ENCODE peak calls at places on chromosomes 7 and 10, in six cellular contexts. One of them, this sample, is unnamed.

GRCh38 chr7:44060091-44060947 is 5.0 kb downstream of the PGAM2 start:
- DNase-seq in AG09309: no peak
- DNase-seq in epithelial cell of esophagus: no peak
- DNase-seq in tibial artery: no peak
- DNase-seq in HL-60: no peak
- DNase-seq in fibroblast of mammary gland: no peak
- DNase-seq in this sample: no peak

GRCh38 chr7:154429666-154430404 is 377.6 kb downstream of the DPP6 start:
- DNase-seq in AG09309: no peak
- DNase-seq in epithelial cell of esophagus: no peak
- DNase-seq in tibial artery: no peak
- DNase-seq in HL-60: no peak
- DNase-seq in fibroblast of mammary gland: no peak
- DNase-seq in this sample: no peak

GRCh38 chr7:107993879-107994278 is 9.1 kb downstream of the LAMB1 start:
- DNase-seq in AG09309: no peak
- DNase-seq in epithelial cell of esophagus: no peak
- DNase-seq in tibial artery: no peak
- DNase-seq in HL-60: no peak
- DNase-seq in fibroblast of mammary gland: no peak
- DNase-seq in this sample: peak; percentile 32

GRCh38 chr7:69114374-69114773 is 483.9 kb upstream of the AUTS2 start:
- DNase-seq in AG09309: no peak
- DNase-seq in epithelial cell of esophagus: peak; percentile 7
- DNase-seq in tibial artery: no peak
- DNase-seq in HL-60: no peak
- DNase-seq in fibroblast of mammary gland: peak; percentile 10
- DNase-seq in this sample: no peak

GRCh38 chr10:49750546-49750945 is 11.6 kb downstream of the OGDHL start:
- DNase-seq in AG09309: no peak
- DNase-seq in epithelial cell of esophagus: no peak
- DNase-seq in tibial artery: no peak
- DNase-seq in HL-60: no peak
- DNase-seq in fibroblast of mammary gland: no peak
- DNase-seq in this sample: no peak

GRCh38 chr10:64115471-64115870 is 594.3 kb downstream of the REEP3 start:
- DNase-seq in AG09309: no peak
- DNase-seq in epithelial cell of esophagus: peak; percentile 11
- DNase-seq in tibial artery: no peak
- DNase-seq in HL-60: no peak
- DNase-seq in fibroblast of mammary gland: no peak
- DNase-seq in this sample: no peak

GRCh38 chr7:55018361-55019328 is at the start of gene EGFR:
- DNase-seq in AG09309: no peak
- DNase-seq in epithelial cell of esophagus: peak; percentile 84
- DNase-seq in tibial artery: peak; percentile 80
- DNase-seq in HL-60: no peak
- DNase-seq in fibroblast of mammary gland: peak; percentile 75
- DNase-seq in this sample: peak; percentile 83

GRCh38 chr7:16951483-16952080 is 69.8 kb upstream of the AGR3 start:
- DNase-seq in AG09309: no peak
- DNase-seq in epithelial cell of esophagus: peak; percentile 34
- DNase-seq in tibial artery: no peak
- DNase-seq in HL-60: no peak
- DNase-seq in fibroblast of mammary gland: peak; percentile 25
- DNase-seq in this sample: peak; percentile 9

GRCh38 chr10:128018236-128018635 is 108.0 kb downstream of the MKI67 start:
- DNase-seq in AG09309: no peak
- DNase-seq in epithelial cell of esophagus: no peak
- DNase-seq in tibial artery: no peak
- DNase-seq in HL-60: no peak
- DNase-seq in fibroblast of mammary gland: peak; percentile 59
- DNase-seq in this sample: no peak

GRCh38 chr7:738723-739454 is 11.8 kb upstream of the PRKAR1B start:
- DNase-seq in AG09309: no peak
- DNase-seq in epithelial cell of esophagus: no peak
- DNase-seq in tibial artery: no peak
- DNase-seq in HL-60: no peak
- DNase-seq in fibroblast of mammary gland: no peak
- DNase-seq in this sample: no peak

GRCh38 chr7:101725911-101726310 is 91.5 kb upstream of the CUX1 start:
- DNase-seq in AG09309: no peak
- DNase-seq in epithelial cell of esophagus: no peak
- DNase-seq in tibial artery: no peak
- DNase-seq in HL-60: no peak
- DNase-seq in fibroblast of mammary gland: no peak
- DNase-seq in this sample: no peak

GRCh38 chr7:66296001-66296521 is 90.9 kb downstream of the TPST1 start:
- DNase-seq in AG09309: peak; percentile 52
- DNase-seq in epithelial cell of esophagus: no peak
- DNase-seq in tibial artery: no peak
- DNase-seq in HL-60: peak; percentile 36
- DNase-seq in fibroblast of mammary gland: peak; percentile 65
- DNase-seq in this sample: peak; percentile 48

GRCh38 chr10:110845756-110846620 is 25.7 kb upstream of the PDCD4 start:
- DNase-seq in AG09309: no peak
- DNase-seq in epithelial cell of esophagus: peak; percentile 30
- DNase-seq in tibial artery: no peak
- DNase-seq in HL-60: no peak
- DNase-seq in fibroblast of mammary gland: no peak
- DNase-seq in this sample: no peak

DNA sequence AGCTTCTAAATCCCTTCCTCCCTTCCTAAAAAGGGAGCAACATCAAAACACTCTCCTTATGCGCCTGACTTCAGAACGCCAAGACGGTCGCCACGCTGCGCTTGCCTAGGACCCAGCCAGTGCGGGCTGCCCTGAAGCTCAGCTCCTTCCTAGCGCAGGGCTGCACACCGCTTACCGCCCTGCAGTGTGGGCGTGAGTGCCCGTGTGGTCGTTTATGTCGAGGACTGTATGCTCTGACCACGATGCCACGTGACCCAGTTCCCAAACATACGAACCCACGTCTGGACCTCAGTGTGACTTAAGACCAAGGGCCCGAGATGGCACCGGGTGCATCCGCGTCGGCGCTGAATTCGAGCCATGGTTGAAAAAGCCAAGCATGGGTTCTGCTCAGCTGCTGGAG is 184.9 kb downstream of the EBF3 start:
- DNase-seq in AG09309: no peak
- DNase-seq in epithelial cell of esophagus: no peak
- DNase-seq in tibial artery: no peak
- DNase-seq in HL-60: no peak
- DNase-seq in fibroblast of mammary gland: no peak
- DNase-seq in this sample: no peak
- H3K4me3 ChIP-seq in AG09309: no peak overlapping the region
- H3K4me3 ChIP-seq in epithelial cell of esophagus: no peak overlapping the region
- H3K4me3 ChIP-seq in tibial artery: no peak overlapping the region
- H3K4me3 ChIP-seq in HL-60: no peak overlapping the region
- H3K4me3 ChIP-seq in fibroblast of mammary gland: no peak overlapping the region
- H3K4me3 ChIP-seq in this sample: no peak overlapping the region

DNA sequence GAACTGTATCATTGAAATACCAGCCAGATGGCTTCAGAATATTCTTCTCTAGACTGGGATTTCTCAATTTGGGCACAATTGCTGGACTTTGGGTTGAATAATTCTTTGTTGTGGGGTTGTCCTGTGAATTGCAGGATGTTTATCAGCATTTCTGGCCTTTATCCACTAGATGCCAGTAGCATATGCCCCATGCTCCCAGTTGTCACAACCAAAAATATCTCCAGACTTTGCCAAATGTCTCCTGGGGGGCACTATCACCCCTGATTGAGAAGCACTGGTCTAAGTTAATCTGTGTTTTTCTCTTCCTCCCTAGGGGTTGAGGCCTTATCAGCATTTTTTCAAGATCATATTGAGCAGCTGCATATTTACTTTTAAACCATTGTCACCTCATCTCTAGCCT is 204.9 kb upstream of the SP8 start:
- DNase-seq in AG09309: no peak
- DNase-seq in epithelial cell of esophagus: peak; percentile 24
- DNase-seq in tibial artery: no peak
- DNase-seq in HL-60: no peak
- DNase-seq in fibroblast of mammary gland: no peak
- DNase-seq in this sample: no peak
- TF ChIP-seq CTCF in AG09309: no peak
- TF ChIP-seq CTCF in epithelial cell of esophagus: peak; percentile 55
- TF ChIP-seq CTCF in tibial artery: no peak
- TF ChIP-seq CTCF in HL-60: no peak
- TF ChIP-seq CTCF in fibroblast of mammary gland: no peak
- TF ChIP-seq CTCF in this sample: no peak

DNA sequence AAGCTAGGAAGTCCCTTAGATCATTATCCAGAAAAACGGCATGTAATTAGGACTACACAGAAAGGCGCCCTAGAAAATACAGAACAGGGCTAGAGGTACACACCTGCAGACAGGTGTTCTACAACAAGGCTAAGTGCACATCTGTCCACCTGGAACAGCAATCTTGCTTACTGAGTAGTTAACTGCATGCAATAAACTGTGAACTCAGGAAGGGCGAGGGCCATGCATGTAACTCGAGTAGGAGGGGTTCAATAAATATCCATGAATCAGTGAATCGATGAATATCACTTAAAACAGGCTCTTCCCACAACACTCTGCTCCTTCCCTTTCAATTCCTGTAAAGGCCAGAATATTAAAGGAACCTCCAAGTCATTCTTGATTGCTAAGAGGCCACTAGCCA is 22.0 kb downstream of the FAM171A1 start:
- DNase-seq in AG09309: no peak
- DNase-seq in epithelial cell of esophagus: no peak
- DNase-seq in tibial artery: no peak
- DNase-seq in HL-60: no peak
- DNase-seq in fibroblast of mammary gland: no peak
- DNase-seq in this sample: no peak
- H3K4me3 ChIP-seq in AG09309: no peak overlapping the region
- H3K4me3 ChIP-seq in epithelial cell of esophagus: no peak overlapping the region
- H3K4me3 ChIP-seq in tibial artery: peak overlapping the region; percentile 48
- H3K4me3 ChIP-seq in HL-60: no peak overlapping the region
- H3K4me3 ChIP-seq in fibroblast of mammary gland: peak overlapping the region; percentile 33
- H3K4me3 ChIP-seq in this sample: no peak overlapping the region

GRCh38 chr7:21430575-21430954 is 2.7 kb downstream of the SP4 start:
- DNase-seq in AG09309: no peak
- DNase-seq in epithelial cell of esophagus: no peak
- DNase-seq in tibial artery: no peak
- DNase-seq in HL-60: no peak
- DNase-seq in fibroblast of mammary gland: no peak
- DNase-seq in this sample: no peak
- TF ChIP-seq CTCF in AG09309: no peak
- TF ChIP-seq CTCF in epithelial cell of esophagus: no peak
- TF ChIP-seq CTCF in tibial artery: no peak
- TF ChIP-seq CTCF in HL-60: no peak
- TF ChIP-seq CTCF in fibroblast of mammary gland: no peak
- TF ChIP-seq CTCF in this sample: no peak

This sample was measured in astrocyte of the spinal cord.